ENCODE peak calls at places on chromosome 10, in ten cellular contexts. One of them, this sample, is unnamed.

GRCh38 chr10:104146871-104147270 is 24.9 kb downstream of the SFR1 start:
- DNase-seq in RWPE1: no peak
- DNase-seq in right lobe of liver: no peak
- DNase-seq in keratinocyte: no peak
- DNase-seq in hepatocyte: no peak
- DNase-seq in transverse colon: no peak
- DNase-seq in A549: no peak
- DNase-seq in cardiac muscle cell: no peak
- DNase-seq in CD4-positive, alpha-beta memory T cell: no peak
- DNase-seq in neuronal stem cell: no peak
- DNase-seq in this sample: no peak

GRCh38 chr10:86401588-86402282 is 35.1 kb upstream of the GRID1 start:
- DNase-seq in RWPE1: no peak
- DNase-seq in right lobe of liver: peak; percentile 64
- DNase-seq in keratinocyte: no peak
- DNase-seq in hepatocyte: peak; percentile 27
- DNase-seq in transverse colon: peak; percentile 28
- DNase-seq in A549: peak; percentile 47
- DNase-seq in cardiac muscle cell: no peak
- DNase-seq in CD4-positive, alpha-beta memory T cell: peak; percentile 13
- DNase-seq in neuronal stem cell: no peak
- DNase-seq in this sample: peak; percentile 71

GRCh38 chr10:103872137-103872933 is 17.0 kb upstream of the SH3PXD2A start:
- DNase-seq in RWPE1: peak; percentile 93
- DNase-seq in right lobe of liver: no peak
- DNase-seq in keratinocyte: peak; percentile 99
- DNase-seq in hepatocyte: no peak
- DNase-seq in transverse colon: no peak
- DNase-seq in A549: no peak
- DNase-seq in cardiac muscle cell: no peak
- DNase-seq in CD4-positive, alpha-beta memory T cell: no peak
- DNase-seq in neuronal stem cell: no peak
- DNase-seq in this sample: no peak

GRCh38 chr10:126376956-126377355 is 11.3 kb downstream of the ADAM12 start:
- DNase-seq in RWPE1: no peak
- DNase-seq in right lobe of liver: no peak
- DNase-seq in keratinocyte: peak; percentile 9
- DNase-seq in hepatocyte: no peak
- DNase-seq in transverse colon: no peak
- DNase-seq in A549: no peak
- DNase-seq in cardiac muscle cell: no peak
- DNase-seq in CD4-positive, alpha-beta memory T cell: no peak
- DNase-seq in neuronal stem cell: no peak
- DNase-seq in this sample: no peak

GRCh38 chr10:8283166-8283905 is 228.8 kb downstream of the GATA3 start:
- DNase-seq in RWPE1: no peak
- DNase-seq in right lobe of liver: no peak
- DNase-seq in keratinocyte: no peak
- DNase-seq in hepatocyte: no peak
- DNase-seq in transverse colon: no peak
- DNase-seq in A549: no peak
- DNase-seq in cardiac muscle cell: no peak
- DNase-seq in CD4-positive, alpha-beta memory T cell: no peak
- DNase-seq in neuronal stem cell: no peak
- DNase-seq in this sample: no peak

GRCh38 chr10:123777881-123778280 is 111.7 kb downstream of the GPR26 start:
- DNase-seq in RWPE1: no peak
- DNase-seq in right lobe of liver: no peak
- DNase-seq in keratinocyte: no peak
- DNase-seq in hepatocyte: no peak
- DNase-seq in transverse colon: no peak
- DNase-seq in A549: no peak
- DNase-seq in cardiac muscle cell: no peak
- DNase-seq in CD4-positive, alpha-beta memory T cell: no peak
- DNase-seq in neuronal stem cell: no peak
- DNase-seq in this sample: no peak

GRCh38 chr10:93061594-93062498 is 1.2 kb downstream of the CYP26C1 start:
- DNase-seq in RWPE1: no peak
- DNase-seq in right lobe of liver: no peak
- DNase-seq in keratinocyte: no peak
- DNase-seq in hepatocyte: no peak
- DNase-seq in transverse colon: no peak
- DNase-seq in A549: no peak
- DNase-seq in cardiac muscle cell: no peak
- DNase-seq in CD4-positive, alpha-beta memory T cell: peak; percentile 21
- DNase-seq in neuronal stem cell: no peak
- DNase-seq in this sample: no peak

GRCh38 chr10:78763651-78764395 is 304.9 kb upstream of the ZMIZ1 start:
- DNase-seq in RWPE1: no peak
- DNase-seq in right lobe of liver: peak; percentile 27
- DNase-seq in keratinocyte: no peak
- DNase-seq in hepatocyte: no peak
- DNase-seq in transverse colon: no peak
- DNase-seq in A549: no peak
- DNase-seq in cardiac muscle cell: no peak
- DNase-seq in CD4-positive, alpha-beta memory T cell: no peak
- DNase-seq in neuronal stem cell: no peak
- DNase-seq in this sample: no peak

DNA sequence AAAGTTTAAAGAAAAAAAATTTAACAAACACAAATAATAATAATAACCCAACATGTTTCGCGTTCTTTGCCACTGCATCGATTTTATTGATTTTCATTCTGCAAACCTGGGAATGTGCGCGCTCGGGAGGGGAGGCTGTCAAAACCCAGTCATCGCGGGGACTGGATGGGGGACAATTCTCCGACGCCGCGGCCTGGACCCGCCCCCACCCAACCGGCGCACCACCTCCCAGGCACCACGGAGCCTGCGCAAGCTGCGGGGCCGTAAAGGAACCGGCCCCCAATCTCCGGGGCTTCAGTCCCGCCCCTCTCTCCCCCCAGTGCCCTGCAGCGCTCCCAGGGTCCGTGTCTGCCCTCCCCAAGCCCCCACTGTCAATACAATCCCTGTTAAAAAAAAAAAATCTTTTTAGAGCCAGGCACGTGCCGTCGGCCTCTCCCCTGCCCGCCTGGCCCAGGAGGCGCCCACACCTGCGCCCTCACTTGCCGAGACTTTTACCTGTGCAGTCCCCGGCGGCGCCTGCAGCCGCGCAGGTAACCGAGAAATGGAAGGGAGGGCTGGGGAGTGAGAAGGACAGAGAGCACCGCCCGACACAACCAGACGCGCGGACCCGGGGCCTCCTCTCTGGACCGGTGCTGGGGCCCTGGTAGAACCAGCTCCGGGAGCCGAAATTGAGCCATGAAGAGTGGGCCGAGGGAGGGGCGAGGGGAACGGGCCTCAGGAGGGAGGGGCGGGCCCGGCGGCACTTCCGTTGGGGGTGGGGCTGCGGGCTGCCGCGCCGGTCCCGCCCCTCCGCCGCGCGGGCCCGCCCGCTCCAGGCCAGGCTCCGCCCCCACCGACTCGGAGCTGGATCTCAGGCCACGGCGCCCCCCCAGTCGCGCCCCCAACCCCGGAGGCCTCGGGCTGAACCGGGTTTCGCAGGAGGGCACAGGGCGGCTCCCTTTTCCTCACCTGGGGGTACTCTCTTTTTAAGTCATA is 7.6 kb upstream of the ZNF503 start:
- DNase-seq in RWPE1: peak; percentile 87
- DNase-seq in right lobe of liver: peak; percentile 83
- DNase-seq in keratinocyte: no peak
- DNase-seq in hepatocyte: peak; percentile 90
- DNase-seq in transverse colon: peak; percentile 79
- DNase-seq in A549: peak; percentile 78
- DNase-seq in cardiac muscle cell: peak; percentile 83
- DNase-seq in CD4-positive, alpha-beta memory T cell: no peak
- DNase-seq in neuronal stem cell: no peak
- DNase-seq in this sample: peak; percentile 86
- H3K27ac ChIP-seq in RWPE1: peak overlapping the region; percentile 73
- H3K27ac ChIP-seq in right lobe of liver: peak overlapping the region; percentile 75
- H3K27ac ChIP-seq in keratinocyte: peak overlapping the region; percentile 61
- H3K27ac ChIP-seq in hepatocyte: peak overlapping the region; percentile 96
- H3K27ac ChIP-seq in transverse colon: peak overlapping the region; percentile 93
- H3K27ac ChIP-seq in A549: peak overlapping the region; percentile 85
- H3K27ac ChIP-seq in cardiac muscle cell: peak overlapping the region; percentile 13
- H3K27ac ChIP-seq in CD4-positive, alpha-beta memory T cell: no peak overlapping the region
- H3K27ac ChIP-seq in neuronal stem cell: no peak overlapping the region
- H3K27ac ChIP-seq in this sample: peak overlapping the region; percentile 71

DNA sequence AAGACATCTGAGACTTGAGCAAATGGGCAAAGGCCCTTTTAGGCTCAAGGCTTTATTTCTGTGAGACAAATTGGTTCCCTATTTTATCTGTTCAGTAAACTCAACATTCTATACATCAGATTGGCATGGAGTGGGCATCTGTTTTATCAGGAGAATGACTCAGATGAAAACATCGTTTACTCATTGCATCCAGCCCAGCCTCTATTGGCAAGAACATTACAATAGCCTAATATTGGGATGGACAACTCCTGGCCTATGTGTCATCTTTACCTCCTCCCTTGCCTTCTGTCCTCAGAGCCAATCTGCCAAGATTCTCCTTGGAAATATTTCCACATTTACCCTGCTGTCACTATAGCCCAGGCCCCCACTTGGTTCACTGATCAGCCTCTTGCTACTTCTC is 5.5 kb upstream of the BLNK start:
- DNase-seq in RWPE1: peak; percentile 69
- DNase-seq in right lobe of liver: no peak
- DNase-seq in keratinocyte: no peak
- DNase-seq in hepatocyte: no peak
- DNase-seq in transverse colon: no peak
- DNase-seq in A549: no peak
- DNase-seq in cardiac muscle cell: no peak
- DNase-seq in CD4-positive, alpha-beta memory T cell: no peak
- DNase-seq in neuronal stem cell: no peak
- DNase-seq in this sample: no peak
- H3K27ac ChIP-seq in RWPE1: no peak overlapping the region
- H3K27ac ChIP-seq in right lobe of liver: peak overlapping the region; percentile 65
- H3K27ac ChIP-seq in keratinocyte: peak overlapping the region; percentile 21
- H3K27ac ChIP-seq in hepatocyte: no peak overlapping the region
- H3K27ac ChIP-seq in transverse colon: peak overlapping the region; percentile 24
- H3K27ac ChIP-seq in A549: no peak overlapping the region
- H3K27ac ChIP-seq in cardiac muscle cell: no peak overlapping the region
- H3K27ac ChIP-seq in CD4-positive, alpha-beta memory T cell: no peak overlapping the region
- H3K27ac ChIP-seq in neuronal stem cell: no peak overlapping the region
- H3K27ac ChIP-seq in this sample: no peak overlapping the region

GRCh38 chr10:34699904-34700303 is 115.2 kb downstream of the PARD3 start:
- DNase-seq in RWPE1: no peak
- DNase-seq in right lobe of liver: no peak
- DNase-seq in keratinocyte: no peak
- DNase-seq in hepatocyte: no peak
- DNase-seq in transverse colon: no peak
- DNase-seq in A549: no peak
- DNase-seq in cardiac muscle cell: no peak
- DNase-seq in CD4-positive, alpha-beta memory T cell: no peak
- DNase-seq in neuronal stem cell: no peak
- DNase-seq in this sample: no peak

GRCh38 chr10:34698979-34699378 is 116.1 kb downstream of the PARD3 start:
- DNase-seq in RWPE1: peak; percentile 81
- DNase-seq in right lobe of liver: no peak
- DNase-seq in keratinocyte: peak; percentile 69
- DNase-seq in hepatocyte: no peak
- DNase-seq in transverse colon: no peak
- DNase-seq in A549: peak; percentile 63
- DNase-seq in cardiac muscle cell: no peak
- DNase-seq in CD4-positive, alpha-beta memory T cell: no peak
- DNase-seq in neuronal stem cell: no peak
- DNase-seq in this sample: no peak

GRCh38 chr10:34698248-34698831 is 116.8 kb downstream of the PARD3 start:
- DNase-seq in RWPE1: no peak
- DNase-seq in right lobe of liver: no peak
- DNase-seq in keratinocyte: no peak
- DNase-seq in hepatocyte: no peak
- DNase-seq in transverse colon: no peak
- DNase-seq in A549: no peak
- DNase-seq in cardiac muscle cell: no peak
- DNase-seq in CD4-positive, alpha-beta memory T cell: no peak
- DNase-seq in neuronal stem cell: no peak
- DNase-seq in this sample: no peak

GRCh38 chr10:34697366-34698247 is 117.5 kb downstream of the PARD3 start:
- DNase-seq in RWPE1: no peak
- DNase-seq in right lobe of liver: no peak
- DNase-seq in keratinocyte: no peak
- DNase-seq in hepatocyte: no peak
- DNase-seq in transverse colon: no peak
- DNase-seq in A549: no peak
- DNase-seq in cardiac muscle cell: no peak
- DNase-seq in CD4-positive, alpha-beta memory T cell: no peak
- DNase-seq in neuronal stem cell: no peak
- DNase-seq in this sample: no peak

DNA sequence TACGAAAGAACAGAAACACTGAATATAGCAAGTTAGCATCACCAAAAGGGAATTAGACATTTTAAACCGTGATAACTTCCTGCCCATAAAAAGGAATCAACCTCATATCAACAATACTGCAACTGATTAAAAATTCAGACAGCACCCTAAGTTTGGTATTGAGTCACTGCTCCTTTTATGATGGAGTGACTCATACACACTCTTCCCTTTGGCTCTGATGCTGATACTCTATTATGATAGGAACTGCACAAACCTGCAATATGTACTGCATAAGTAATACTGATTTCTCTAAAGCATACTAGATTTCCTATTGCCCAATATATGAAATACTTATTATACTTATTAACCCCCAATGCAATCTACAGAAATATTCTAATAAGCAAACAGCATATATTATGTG is 118.7 kb downstream of the PARD3 start:
- DNase-seq in RWPE1: peak; percentile 70
- DNase-seq in right lobe of liver: no peak
- DNase-seq in keratinocyte: peak; percentile 42
- DNase-seq in hepatocyte: no peak
- DNase-seq in transverse colon: no peak
- DNase-seq in A549: peak; percentile 50
- DNase-seq in cardiac muscle cell: no peak
- DNase-seq in CD4-positive, alpha-beta memory T cell: no peak
- DNase-seq in neuronal stem cell: no peak
- DNase-seq in this sample: no peak
- H3K27ac ChIP-seq in RWPE1: no peak overlapping the region
- H3K27ac ChIP-seq in right lobe of liver: no peak overlapping the region
- H3K27ac ChIP-seq in keratinocyte: peak overlapping the region; percentile 50
- H3K27ac ChIP-seq in hepatocyte: no peak overlapping the region
- H3K27ac ChIP-seq in transverse colon: no peak overlapping the region
- H3K27ac ChIP-seq in A549: peak overlapping the region; percentile 69
- H3K27ac ChIP-seq in cardiac muscle cell: no peak overlapping the region
- H3K27ac ChIP-seq in CD4-positive, alpha-beta memory T cell: no peak overlapping the region
- H3K27ac ChIP-seq in neuronal stem cell: no peak overlapping the region
- H3K27ac ChIP-seq in this sample: no peak overlapping the region

GRCh38 chr10:90855126-90855525 is 2.7 kb downstream of the HTR7 start:
- DNase-seq in RWPE1: no peak
- DNase-seq in right lobe of liver: no peak
- DNase-seq in keratinocyte: no peak
- DNase-seq in hepatocyte: no peak
- DNase-seq in transverse colon: no peak
- DNase-seq in A549: no peak
- DNase-seq in cardiac muscle cell: no peak
- DNase-seq in CD4-positive, alpha-beta memory T cell: no peak
- DNase-seq in neuronal stem cell: no peak
- DNase-seq in this sample: no peak

GRCh38 chr10:90856261-90856660 is 1.6 kb downstream of the HTR7 start:
- DNase-seq in RWPE1: no peak
- DNase-seq in right lobe of liver: no peak
- DNase-seq in keratinocyte: no peak
- DNase-seq in hepatocyte: no peak
- DNase-seq in transverse colon: no peak
- DNase-seq in A549: no peak
- DNase-seq in cardiac muscle cell: peak; percentile 1
- DNase-seq in CD4-positive, alpha-beta memory T cell: no peak
- DNase-seq in neuronal stem cell: no peak
- DNase-seq in this sample: no peak

GRCh38 chr10:90858489-90858968 is 690 bp upstream of the HTR7 start:
- DNase-seq in RWPE1: no peak
- DNase-seq in right lobe of liver: no peak
- DNase-seq in keratinocyte: no peak
- DNase-seq in hepatocyte: no peak
- DNase-seq in transverse colon: no peak
- DNase-seq in A549: no peak
- DNase-seq in cardiac muscle cell: no peak
- DNase-seq in CD4-positive, alpha-beta memory T cell: no peak
- DNase-seq in neuronal stem cell: no peak
- DNase-seq in this sample: no peak

GRCh38 chr10:90857635-90858488 is at the start of gene HTR7:
- DNase-seq in RWPE1: peak; percentile 59
- DNase-seq in right lobe of liver: peak; percentile 66
- DNase-seq in keratinocyte: no peak
- DNase-seq in hepatocyte: peak; percentile 62
- DNase-seq in transverse colon: peak; percentile 57
- DNase-seq in A549: peak; percentile 69
- DNase-seq in cardiac muscle cell: peak; percentile 73
- DNase-seq in CD4-positive, alpha-beta memory T cell: peak; percentile 66
- DNase-seq in neuronal stem cell: peak; percentile 65
- DNase-seq in this sample: peak; percentile 64

DNA sequence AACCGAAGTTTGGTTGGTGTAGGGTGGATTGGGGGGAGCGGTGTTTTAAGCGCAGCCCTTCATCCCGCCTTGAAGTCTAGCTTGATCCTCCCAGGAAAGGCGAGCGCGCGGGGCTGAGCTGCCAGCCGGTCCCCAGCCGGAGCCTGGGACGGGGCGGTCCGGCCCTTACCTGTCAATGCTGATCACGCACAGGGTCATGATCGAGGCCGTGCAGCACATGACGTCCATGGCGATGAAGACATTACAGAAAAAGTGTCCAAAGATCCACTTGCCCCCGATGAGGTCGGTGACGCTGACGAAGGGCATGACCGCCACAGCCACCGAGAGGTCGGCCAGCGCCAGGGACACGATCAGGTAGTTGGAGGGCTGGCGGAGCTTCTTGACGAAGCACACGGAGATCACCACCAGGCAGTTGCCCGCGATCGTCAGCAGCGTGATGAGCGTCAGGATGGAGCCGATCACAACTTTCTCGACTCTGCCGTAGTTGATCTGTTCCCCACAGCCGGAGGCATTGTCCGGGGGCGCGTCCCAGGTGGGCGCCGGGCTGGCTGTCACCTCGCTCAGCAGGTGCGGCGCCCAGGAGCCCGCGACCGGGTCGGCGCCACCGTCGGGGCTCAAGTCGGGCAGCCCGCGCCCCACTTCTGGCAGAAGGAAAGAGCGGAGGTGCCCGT is 740 bp downstream of the HTR7 start:
- DNase-seq in RWPE1: no peak
- DNase-seq in right lobe of liver: peak; percentile 52
- DNase-seq in keratinocyte: no peak
- DNase-seq in hepatocyte: no peak
- DNase-seq in transverse colon: no peak
- DNase-seq in A549: no peak
- DNase-seq in cardiac muscle cell: no peak
- DNase-seq in CD4-positive, alpha-beta memory T cell: peak; percentile 23
- DNase-seq in neuronal stem cell: no peak
- DNase-seq in this sample: no peak
- H3K27ac ChIP-seq in RWPE1: peak overlapping the region; percentile 87
- H3K27ac ChIP-seq in right lobe of liver: no peak overlapping the region
- H3K27ac ChIP-seq in keratinocyte: peak overlapping the region; percentile 60
- H3K27ac ChIP-seq in hepatocyte: no peak overlapping the region
- H3K27ac ChIP-seq in transverse colon: peak overlapping the region; percentile 74
- H3K27ac ChIP-seq in A549: peak overlapping the region; percentile 21
- H3K27ac ChIP-seq in cardiac muscle cell: no peak overlapping the region
- H3K27ac ChIP-seq in CD4-positive, alpha-beta memory T cell: no peak overlapping the region
- H3K27ac ChIP-seq in neuronal stem cell: no peak overlapping the region
- H3K27ac ChIP-seq in this sample: peak overlapping the region; percentile 56